ENCODE peak calls at places on chromosomes 4 and X, in six cellular contexts. S is heart left ventricle, Q is H9, P is pancreas, D is Panc1, E is thyroid gland. F is an unnamed sample.

GRCh38 chr4:112520598-112521122 is 4.7 kb upstream of the NEUROG2 start:
- DNase-seq in S (no peak), Q (no peak), P (no peak), D (no peak), E (no peak), F (no peak)

GRCh38 chrX:45818913-45819312 is 618.2 kb upstream of the DIPK2B start:
- DNase-seq in S (no peak), Q (no peak), P (no peak), D (no peak), E (no peak), F (no peak)

GRCh38 chr4:184356366-184356765 is 118.0 kb downstream of the IRF2 start:
- DNase-seq in S (no peak), Q (peak; percentile 8), P (no peak), D (no peak), E (no peak), F (no peak)

GRCh38 chrX:136431625-136432024 is 56.1 kb upstream of the BRS3 start:
- DNase-seq in S (no peak), Q (no peak), P (no peak), D (no peak), E (no peak), F (no peak)

GRCh38 chr4:47930971-47931804 is 16.8 kb upstream of the NFXL1 start:
- DNase-seq in S (no peak), Q (no peak), P (no peak), D (no peak), E (peak; percentile 56), F (peak; percentile 31)

GRCh38 chr4:102169345-102169744 is 175.9 kb downstream of the SLC39A8 start:
- DNase-seq in S (no peak), Q (peak; percentile 47), P (no peak), D (no peak), E (no peak), F (peak; percentile 87)

GRCh38 chrX:37685452-37686347 is at the start of gene XK:
- DNase-seq in S (peak; percentile 58), Q (peak; percentile 74), P (peak; percentile 73), D (no peak), E (peak; percentile 51), F (peak; percentile 54)

GRCh38 chr4:88341227-88342192 is 37.1 kb upstream of the HERC6 start:
- DNase-seq in S (peak; percentile 62), Q (no peak), P (no peak), D (peak; percentile 57), E (peak; percentile 42), F (no peak)

GRCh38 chr4:181949704-181950312 is 293.4 kb upstream of the TENM3 start:
- DNase-seq in S (no peak), Q (peak; percentile 85), P (no peak), D (no peak), E (no peak), F (no peak)

GRCh38 chr4:105145913-105146285 is 777 bp upstream of the TET2 start:
- DNase-seq in S (peak; percentile 26), Q (peak; percentile 56), P (peak; percentile 27), D (no peak), E (no peak), F (no peak)

GRCh38 chrX:133607419-133608348 is 192.4 kb upstream of the GPC4 start:
- DNase-seq in S (no peak), Q (no peak), P (peak; percentile 24), D (no peak), E (no peak), F (no peak)

GRCh38 chrX:340641-341423 is 22.2 kb upstream of the GTPBP6 start:
- DNase-seq in S (peak; percentile 16), Q (no peak), P (no peak), D (no peak), E (no peak), F (no peak)

GRCh38 chr4:1169691-1170096 is 2.7 kb downstream of the SPON2 start:
- DNase-seq in S (no peak), Q (no peak), P (peak; percentile 38), D (no peak), E (no peak), F (no peak)

GRCh38 chr4:15232725-15233597 is 194.9 kb upstream of the C1QTNF7 start:
- DNase-seq in S (no peak), Q (no peak), P (no peak), D (no peak), E (no peak), F (no peak)

GRCh38 chrX:155745792-155746191 is 133.0 kb upstream of the TMLHE start:
- DNase-seq in S (peak; percentile 37), Q (no peak), P (no peak), D (no peak), E (peak; percentile 45), F (no peak)

GRCh38 chr4:72169861-72170260 is 138.1 kb downstream of the NPFFR2 start:
- DNase-seq in S (no peak), Q (no peak), P (no peak), D (no peak), E (no peak), F (no peak)

GRCh38 chrX:110914281-110914680 is 118.7 kb upstream of the CHRDL1 start:
- DNase-seq in S (no peak), Q (no peak), P (no peak), D (no peak), E (peak; percentile 43), F (no peak)

GRCh38 chrX:1178580-1179057 is 33.8 kb downstream of the CRLF2 start:
- DNase-seq in S (no peak), Q (no peak), P (no peak), D (no peak), E (no peak), F (no peak)

GRCh38 chr4:69568787-69569186 is 70.7 kb downstream of the UGT2A2 start:
- DNase-seq in S (no peak), Q (no peak), P (no peak), D (no peak), E (no peak), F (no peak)

GRCh38 chr4:90545380-90545779 is 418.2 kb downstream of the CCSER1 start:
- DNase-seq in S (no peak), Q (no peak), P (no peak), D (no peak), E (no peak), F (no peak)

GRCh38 chr4:33658971-33659370 is 2585.3 kb downstream of the ARAP2 start:
- DNase-seq in S (no peak), Q (no peak), P (no peak), D (no peak), E (no peak), F (no peak)

GRCh38 chrX:68372665-68373064 is 60.6 kb downstream of the OPHN1 start:
- DNase-seq in S (no peak), Q (no peak), P (no peak), D (no peak), E (no peak), F (no peak)

GRCh38 chrX:133402042-133402453 is 13.2 kb downstream of the GPC4 start:
- DNase-seq in S (no peak), Q (no peak), P (no peak), D (no peak), E (no peak), F (no peak)

GRCh38 chr4:52670739-52671138 is 11.6 kb upstream of the USP46 start:
- DNase-seq in S (no peak), Q (no peak), P (no peak), D (no peak), E (no peak), F (no peak)
- TF ChIP-seq CTCF in S (no peak), Q (peak; percentile 12), P (no peak), D (no peak), E (no peak), F (no peak)

GRCh38 chr4:23878912-23879732 is 10.7 kb downstream of the PPARGC1A start:
- DNase-seq in S (no peak), Q (no peak), P (no peak), D (no peak), E (no peak), F (peak; percentile 23)

GRCh38 chr4:23876418-23877089 is 13.3 kb downstream of the PPARGC1A start:
- DNase-seq in S (no peak), Q (no peak), P (no peak), D (no peak), E (no peak), F (no peak)

GRCh38 chr4:23881052-23881501 is 8.8 kb downstream of the PPARGC1A start:
- DNase-seq in S (no peak), Q (no peak), P (no peak), D (no peak), E (peak; percentile 12), F (no peak)

GRCh38 chr4:23877758-23878229 is 12.1 kb downstream of the PPARGC1A start:
- DNase-seq in S (peak; percentile 41), Q (no peak), P (no peak), D (no peak), E (no peak), F (peak; percentile 67)

DNA sequence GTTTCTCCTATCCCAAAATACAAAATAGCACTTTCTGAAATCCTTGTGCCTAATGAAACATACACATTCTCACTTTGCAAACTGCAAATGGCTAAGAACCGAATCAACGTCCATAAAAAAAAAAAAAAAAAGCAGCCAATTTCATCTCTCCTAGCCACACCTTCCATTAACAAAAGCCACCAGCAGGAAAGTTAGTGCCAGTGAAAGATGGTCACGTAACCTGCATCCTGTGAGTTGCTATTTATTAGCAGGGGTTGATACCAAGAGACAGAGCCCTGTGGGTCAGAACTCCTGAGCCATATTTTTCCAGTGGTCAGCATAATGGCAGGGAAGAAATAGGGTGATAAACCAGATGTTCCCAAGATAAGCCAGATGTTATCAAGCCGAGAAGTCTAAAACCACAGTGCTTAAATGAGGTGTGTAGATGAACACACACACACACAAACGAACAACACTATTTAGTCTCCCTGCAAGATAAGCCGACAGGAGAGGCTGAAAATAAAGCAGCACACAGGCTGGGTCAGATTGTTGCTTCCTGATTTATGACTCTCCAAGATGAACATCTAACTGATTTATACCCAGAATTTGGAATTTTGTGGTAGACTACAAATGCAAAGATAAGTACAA is 11.5 kb downstream of the PPARGC1A start:
- DNase-seq in S (no peak), Q (no peak), P (no peak), D (no peak), E (no peak), F (no peak)
- H3K4me1 ChIP-seq in S (no peaks in the 10 kb centered on the region), Q (peaks cover 19% of the 10 kb centered on the region), P (peaks cover 4% of the 10 kb centered on the region), D (no peaks in the 10 kb centered on the region), E (peaks cover 48% of the 10 kb centered on the region), F (peaks cover 28% of the 10 kb centered on the region)

DNA sequence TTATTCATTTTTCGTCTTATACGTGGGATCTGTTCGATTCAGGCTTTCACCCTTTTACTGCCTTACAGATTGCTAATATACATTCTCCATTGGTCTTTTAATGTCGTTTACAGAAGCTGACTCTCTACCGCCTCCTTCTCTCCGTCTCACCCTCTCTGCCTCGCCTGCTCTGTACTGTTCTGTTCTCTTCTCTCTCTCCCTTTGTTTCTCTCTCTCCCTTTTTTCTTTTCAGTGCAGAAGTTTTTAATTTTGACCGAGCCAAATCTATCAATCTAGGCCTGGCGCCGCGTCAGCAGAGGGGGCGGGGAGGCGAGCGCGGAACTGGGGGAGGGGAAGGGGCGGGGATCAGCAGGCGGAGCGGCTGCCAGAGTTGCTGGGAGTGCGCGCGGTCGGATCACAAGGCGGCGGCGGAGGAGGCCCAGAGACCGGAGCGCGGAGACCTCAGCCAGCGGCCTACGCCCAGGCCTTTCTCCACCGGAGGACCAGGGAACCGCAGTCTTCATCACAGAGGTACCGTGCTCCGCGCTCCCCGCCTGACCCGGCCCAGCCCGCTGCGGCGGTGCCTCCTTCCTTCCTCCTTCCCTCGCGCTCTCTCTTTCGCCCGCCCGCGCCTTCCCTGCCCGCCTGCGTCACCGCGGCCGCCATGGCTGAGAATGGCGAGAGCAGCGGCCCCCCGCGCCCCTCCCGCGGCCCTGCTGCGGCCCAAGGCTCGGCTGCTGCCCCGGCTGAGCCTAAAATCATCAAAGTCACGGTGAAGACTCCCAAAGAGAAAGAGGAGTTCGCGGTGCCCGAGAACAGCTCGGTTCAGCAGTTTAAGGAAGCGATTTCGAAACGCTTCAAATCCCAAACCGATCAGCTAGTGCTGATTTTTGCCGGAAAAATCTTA is at the start of gene UBQLN2:
- DNase-seq in S (peak; percentile 85), Q (peak; percentile 71), P (peak; percentile 80), D (no peak), E (peak; percentile 79), F (peak; percentile 83)
- TF ChIP-seq CTCF in S (no peak), Q (no peak), P (no peak), D (peak; percentile 27), E (peak; percentile 12), F (peak; percentile 45)

GRCh38 chr4:2857349-2857927 is 13.8 kb downstream of the ADD1 start:
- DNase-seq in S (no peak), Q (no peak), P (no peak), D (no peak), E (no peak), F (no peak)
- H3K4me1 ChIP-seq in S (peaks cover 69% of the 10 kb centered on the region), Q (peaks cover 13% of the 10 kb centered on the region), P (peaks cover 53% of the 10 kb centered on the region), D (peaks cover 32% of the 10 kb centered on the region), E (peaks cover 60% of the 10 kb centered on the region), F (peaks cover 5% of the 10 kb centered on the region)

F was measured in BE2C.